ENCODE peak calls at places on chromosome 17, in nine cellular contexts. One of them, this sample, is unnamed.

GRCh38 chr17:15263680-15264079 is 1.4 kb downstream of the PMP22 start:
- DNase-seq in foreskin fibroblast: no peak
- DNase-seq in cardiac muscle cell: no peak
- DNase-seq in natural killer cell: no peak
- DNase-seq in breast epithelium: no peak
- DNase-seq in endothelial cell: no peak
- DNase-seq in uterus: no peak
- DNase-seq in fibroblast of lung: no peak
- DNase-seq in activated CD8-positive, alpha-beta T cell treated with anti-CD3 and anti-CD28 coated beads for 36 hours: no peak
- DNase-seq in this sample: no peak

GRCh38 chr17:77019955-77020379 is 120.8 kb upstream of the SEC14L1 start:
- DNase-seq in foreskin fibroblast: peak
- DNase-seq in cardiac muscle cell: peak
- DNase-seq in natural killer cell: no peak
- DNase-seq in breast epithelium: no peak
- DNase-seq in endothelial cell: no peak
- DNase-seq in uterus: no peak
- DNase-seq in fibroblast of lung: no peak
- DNase-seq in activated CD8-positive, alpha-beta T cell treated with anti-CD3 and anti-CD28 coated beads for 36 hours: no peak
- DNase-seq in this sample: no peak

GRCh38 chr17:35432176-35433074 is at the start of gene SLFN12:
- DNase-seq in foreskin fibroblast: peak
- DNase-seq in cardiac muscle cell: peak
- DNase-seq in natural killer cell: peak
- DNase-seq in breast epithelium: peak
- DNase-seq in endothelial cell: peak
- DNase-seq in uterus: peak
- DNase-seq in fibroblast of lung: peak
- DNase-seq in activated CD8-positive, alpha-beta T cell treated with anti-CD3 and anti-CD28 coated beads for 36 hours: peak
- DNase-seq in this sample: no peak

GRCh38 chr17:35559495-35559894 is 1.1 kb downstream of the SLFN14 start:
- DNase-seq in foreskin fibroblast: no peak
- DNase-seq in cardiac muscle cell: no peak
- DNase-seq in natural killer cell: no peak
- DNase-seq in breast epithelium: no peak
- DNase-seq in endothelial cell: no peak
- DNase-seq in uterus: no peak
- DNase-seq in fibroblast of lung: no peak
- DNase-seq in activated CD8-positive, alpha-beta T cell treated with anti-CD3 and anti-CD28 coated beads for 36 hours: no peak
- DNase-seq in this sample: no peak

GRCh38 chr17:4124994-4125393 is 17.8 kb downstream of the ZZEF1 start:
- DNase-seq in foreskin fibroblast: no peak
- DNase-seq in cardiac muscle cell: no peak
- DNase-seq in natural killer cell: no peak
- DNase-seq in breast epithelium: no peak
- DNase-seq in endothelial cell: no peak
- DNase-seq in uterus: no peak
- DNase-seq in fibroblast of lung: no peak
- DNase-seq in activated CD8-positive, alpha-beta T cell treated with anti-CD3 and anti-CD28 coated beads for 36 hours: no peak
- DNase-seq in this sample: no peak

GRCh38 chr17:11273596-11273995 is 32.6 kb downstream of the SHISA6 start:
- DNase-seq in foreskin fibroblast: no peak
- DNase-seq in cardiac muscle cell: no peak
- DNase-seq in natural killer cell: no peak
- DNase-seq in breast epithelium: no peak
- DNase-seq in endothelial cell: no peak
- DNase-seq in uterus: no peak
- DNase-seq in fibroblast of lung: no peak
- DNase-seq in activated CD8-positive, alpha-beta T cell treated with anti-CD3 and anti-CD28 coated beads for 36 hours: no peak
- DNase-seq in this sample: no peak

GRCh38 chr17:8003594-8004181 is 1.3 kb downstream of the GUCY2D start:
- DNase-seq in foreskin fibroblast: no peak
- DNase-seq in cardiac muscle cell: no peak
- DNase-seq in natural killer cell: no peak
- DNase-seq in breast epithelium: no peak
- DNase-seq in endothelial cell: no peak
- DNase-seq in uterus: no peak
- DNase-seq in fibroblast of lung: no peak
- DNase-seq in activated CD8-positive, alpha-beta T cell treated with anti-CD3 and anti-CD28 coated beads for 36 hours: no peak
- DNase-seq in this sample: no peak

GRCh38 chr17:49076575-49077384 is 55.8 kb upstream of the B4GALNT2 start:
- DNase-seq in foreskin fibroblast: peak
- DNase-seq in cardiac muscle cell: peak
- DNase-seq in natural killer cell: no peak
- DNase-seq in breast epithelium: no peak
- DNase-seq in endothelial cell: no peak
- DNase-seq in uterus: no peak
- DNase-seq in fibroblast of lung: peak
- DNase-seq in activated CD8-positive, alpha-beta T cell treated with anti-CD3 and anti-CD28 coated beads for 36 hours: no peak
- DNase-seq in this sample: no peak

GRCh38 chr17:62870581-62870964 is 62.5 kb upstream of the MARCHF10 start:
- DNase-seq in foreskin fibroblast: no peak
- DNase-seq in cardiac muscle cell: no peak
- DNase-seq in natural killer cell: no peak
- DNase-seq in breast epithelium: no peak
- DNase-seq in endothelial cell: no peak
- DNase-seq in uterus: no peak
- DNase-seq in fibroblast of lung: no peak
- DNase-seq in activated CD8-positive, alpha-beta T cell treated with anti-CD3 and anti-CD28 coated beads for 36 hours: no peak
- DNase-seq in this sample: no peak

GRCh38 chr17:9356488-9356911 is 219.1 kb downstream of the STX8 start:
- DNase-seq in foreskin fibroblast: no peak
- DNase-seq in cardiac muscle cell: no peak
- DNase-seq in natural killer cell: no peak
- DNase-seq in breast epithelium: no peak
- DNase-seq in endothelial cell: peak
- DNase-seq in uterus: no peak
- DNase-seq in fibroblast of lung: no peak
- DNase-seq in activated CD8-positive, alpha-beta T cell treated with anti-CD3 and anti-CD28 coated beads for 36 hours: no peak
- DNase-seq in this sample: no peak

GRCh38 chr17:5769936-5770335 is 185.6 kb upstream of the NLRP1 start:
- DNase-seq in foreskin fibroblast: no peak
- DNase-seq in cardiac muscle cell: no peak
- DNase-seq in natural killer cell: no peak
- DNase-seq in breast epithelium: no peak
- DNase-seq in endothelial cell: no peak
- DNase-seq in uterus: no peak
- DNase-seq in fibroblast of lung: peak
- DNase-seq in activated CD8-positive, alpha-beta T cell treated with anti-CD3 and anti-CD28 coated beads for 36 hours: no peak
- DNase-seq in this sample: no peak

GRCh38 chr17:63349478-63350000 is 96.6 kb downstream of the CYB561 start:
- DNase-seq in foreskin fibroblast: peak
- DNase-seq in cardiac muscle cell: peak
- DNase-seq in natural killer cell: no peak
- DNase-seq in breast epithelium: no peak
- DNase-seq in endothelial cell: no peak
- DNase-seq in uterus: no peak
- DNase-seq in fibroblast of lung: peak
- DNase-seq in activated CD8-positive, alpha-beta T cell treated with anti-CD3 and anti-CD28 coated beads for 36 hours: no peak
- DNase-seq in this sample: no peak

GRCh38 chr17:17868637-17869522 is 32.1 kb upstream of the SREBF1 start:
- DNase-seq in foreskin fibroblast: no peak
- DNase-seq in cardiac muscle cell: peak
- DNase-seq in natural killer cell: no peak
- DNase-seq in breast epithelium: no peak
- DNase-seq in endothelial cell: peak
- DNase-seq in uterus: peak
- DNase-seq in fibroblast of lung: no peak
- DNase-seq in activated CD8-positive, alpha-beta T cell treated with anti-CD3 and anti-CD28 coated beads for 36 hours: no peak
- DNase-seq in this sample: no peak

DNA sequence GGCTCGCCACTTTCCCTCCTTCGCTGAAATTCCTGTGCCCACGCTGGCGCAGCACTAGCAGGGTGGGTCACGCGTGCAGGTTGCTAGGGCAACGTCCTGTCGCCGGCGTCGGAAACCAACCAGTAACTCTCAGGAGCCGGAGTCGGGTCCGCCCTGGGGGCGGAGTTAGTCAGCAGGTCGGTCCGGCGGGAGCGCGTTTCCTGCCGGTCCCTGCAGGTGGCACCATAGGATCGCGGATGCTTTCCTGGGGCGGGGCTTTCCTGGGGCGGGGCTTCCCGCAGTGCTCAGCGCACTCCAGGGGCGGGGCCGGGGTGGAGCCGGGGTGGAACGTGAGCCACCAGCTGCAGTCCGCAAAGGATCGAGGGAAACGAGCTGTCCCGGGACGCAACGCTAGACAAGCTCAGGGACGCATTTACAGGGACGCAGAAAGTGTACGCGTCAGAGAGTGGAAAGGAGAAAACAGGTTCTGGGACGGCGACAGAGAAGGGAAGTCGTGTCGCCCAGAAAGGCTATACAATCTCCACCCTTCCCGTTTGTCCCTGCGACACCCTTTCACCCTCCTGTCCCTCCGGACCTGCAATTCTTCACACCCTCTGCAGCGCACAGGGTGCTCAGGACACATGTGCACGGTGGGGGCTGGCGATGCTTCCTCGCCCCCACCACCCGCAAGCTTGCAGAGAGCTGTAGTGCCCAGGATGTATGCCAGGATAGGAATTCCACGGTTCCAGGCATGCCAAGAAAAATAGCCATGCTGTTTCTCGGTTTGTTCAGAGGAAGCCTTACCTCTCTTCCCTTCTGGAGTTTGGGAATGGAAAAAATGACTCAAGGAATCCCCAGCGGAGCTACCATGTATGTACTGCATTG is 12.3 kb downstream of the COPZ2 start:
- DNase-seq in foreskin fibroblast: peak
- DNase-seq in cardiac muscle cell: peak
- DNase-seq in natural killer cell: peak
- DNase-seq in breast epithelium: peak
- DNase-seq in endothelial cell: peak
- DNase-seq in uterus: peak
- DNase-seq in fibroblast of lung: peak
- DNase-seq in activated CD8-positive, alpha-beta T cell treated with anti-CD3 and anti-CD28 coated beads for 36 hours: peak
- DNase-seq in this sample: peak
- TF ChIP-seq CTCF in foreskin fibroblast: peak
- TF ChIP-seq CTCF in cardiac muscle cell: peak
- TF ChIP-seq CTCF in natural killer cell: peak
- TF ChIP-seq CTCF in breast epithelium: peak
- TF ChIP-seq CTCF in endothelial cell: peak
- TF ChIP-seq CTCF in uterus: peak
- TF ChIP-seq CTCF in fibroblast of lung: peak
- TF ChIP-seq CTCF in activated CD8-positive, alpha-beta T cell treated with anti-CD3 and anti-CD28 coated beads for 36 hours: peak
- TF ChIP-seq CTCF in this sample: peak

GRCh38 chr17:19554393-19554792 is 20.7 kb downstream of the SLC47A1 start:
- DNase-seq in foreskin fibroblast: peak
- DNase-seq in cardiac muscle cell: peak
- DNase-seq in natural killer cell: no peak
- DNase-seq in breast epithelium: no peak
- DNase-seq in endothelial cell: no peak
- DNase-seq in uterus: peak
- DNase-seq in fibroblast of lung: no peak
- DNase-seq in activated CD8-positive, alpha-beta T cell treated with anti-CD3 and anti-CD28 coated beads for 36 hours: no peak
- DNase-seq in this sample: no peak

GRCh38 chr17:19551708-19552148 is 18.1 kb downstream of the SLC47A1 start:
- DNase-seq in foreskin fibroblast: no peak
- DNase-seq in cardiac muscle cell: no peak
- DNase-seq in natural killer cell: no peak
- DNase-seq in breast epithelium: no peak
- DNase-seq in endothelial cell: no peak
- DNase-seq in uterus: no peak
- DNase-seq in fibroblast of lung: no peak
- DNase-seq in activated CD8-positive, alpha-beta T cell treated with anti-CD3 and anti-CD28 coated beads for 36 hours: no peak
- DNase-seq in this sample: no peak

GRCh38 chr17:19549746-19550623 is 16.3 kb downstream of the SLC47A1 start:
- DNase-seq in foreskin fibroblast: no peak
- DNase-seq in cardiac muscle cell: no peak
- DNase-seq in natural killer cell: no peak
- DNase-seq in breast epithelium: no peak
- DNase-seq in endothelial cell: no peak
- DNase-seq in uterus: no peak
- DNase-seq in fibroblast of lung: no peak
- DNase-seq in activated CD8-positive, alpha-beta T cell treated with anti-CD3 and anti-CD28 coated beads for 36 hours: no peak
- DNase-seq in this sample: no peak

GRCh38 chr17:19553036-19553435 is 19.4 kb downstream of the SLC47A1 start:
- DNase-seq in foreskin fibroblast: no peak
- DNase-seq in cardiac muscle cell: no peak
- DNase-seq in natural killer cell: no peak
- DNase-seq in breast epithelium: no peak
- DNase-seq in endothelial cell: no peak
- DNase-seq in uterus: no peak
- DNase-seq in fibroblast of lung: no peak
- DNase-seq in activated CD8-positive, alpha-beta T cell treated with anti-CD3 and anti-CD28 coated beads for 36 hours: no peak
- DNase-seq in this sample: no peak

DNA sequence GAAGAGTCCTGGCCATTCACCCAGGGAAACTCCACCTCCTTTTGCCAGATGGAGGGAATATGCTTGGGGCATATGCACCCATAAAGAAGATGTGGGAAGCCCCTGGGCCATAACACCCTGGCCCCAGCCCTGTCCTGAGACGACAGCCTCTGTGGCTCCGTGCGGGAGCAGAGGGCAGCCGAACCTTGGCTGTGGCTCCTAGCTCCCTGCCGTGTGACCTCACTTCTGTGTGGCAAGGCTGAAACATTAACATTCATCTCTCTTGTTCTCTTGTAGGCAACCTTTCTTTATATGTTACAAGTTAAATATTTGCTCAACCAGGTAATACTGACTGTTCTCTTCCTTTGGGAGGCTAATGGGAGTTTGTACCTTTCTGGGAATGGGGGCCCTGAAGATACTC is 17.5 kb downstream of the SLC47A1 start:
- DNase-seq in foreskin fibroblast: no peak
- DNase-seq in cardiac muscle cell: no peak
- DNase-seq in natural killer cell: no peak
- DNase-seq in breast epithelium: no peak
- DNase-seq in endothelial cell: no peak
- DNase-seq in uterus: no peak
- DNase-seq in fibroblast of lung: no peak
- DNase-seq in activated CD8-positive, alpha-beta T cell treated with anti-CD3 and anti-CD28 coated beads for 36 hours: no peak
- DNase-seq in this sample: no peak
- TF ChIP-seq CTCF in foreskin fibroblast: no peak
- TF ChIP-seq CTCF in cardiac muscle cell: no peak
- TF ChIP-seq CTCF in natural killer cell: no peak
- TF ChIP-seq CTCF in breast epithelium: no peak
- TF ChIP-seq CTCF in endothelial cell: no peak
- TF ChIP-seq CTCF in uterus: no peak
- TF ChIP-seq CTCF in fibroblast of lung: no peak
- TF ChIP-seq CTCF in activated CD8-positive, alpha-beta T cell treated with anti-CD3 and anti-CD28 coated beads for 36 hours: no peak
- TF ChIP-seq CTCF in this sample: no peak

DNA sequence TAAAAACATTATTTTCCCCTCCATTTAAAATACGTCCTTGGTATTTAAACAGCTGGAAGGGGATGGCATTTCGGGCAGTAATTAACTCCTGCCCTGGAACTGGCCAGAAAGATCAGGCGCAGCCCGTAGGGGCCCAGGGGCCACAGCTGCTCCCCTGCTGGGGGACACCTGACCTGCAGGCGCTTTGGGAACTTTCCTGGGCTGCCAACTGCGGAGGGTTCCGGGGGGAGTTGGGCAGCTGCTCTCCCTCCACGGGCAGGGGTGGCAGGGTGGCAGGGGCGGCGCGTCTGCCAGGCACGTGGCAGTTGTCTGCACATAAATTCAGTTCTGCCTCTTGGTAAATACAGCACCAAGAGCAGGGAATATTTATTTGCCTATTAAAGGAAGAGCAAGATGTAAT is 30.1 kb upstream of the CHMP6 start:
- DNase-seq in foreskin fibroblast: no peak
- DNase-seq in cardiac muscle cell: no peak
- DNase-seq in natural killer cell: no peak
- DNase-seq in breast epithelium: no peak
- DNase-seq in endothelial cell: no peak
- DNase-seq in uterus: no peak
- DNase-seq in fibroblast of lung: no peak
- DNase-seq in activated CD8-positive, alpha-beta T cell treated with anti-CD3 and anti-CD28 coated beads for 36 hours: no peak
- DNase-seq in this sample: no peak
- TF ChIP-seq CTCF in foreskin fibroblast: no peak
- TF ChIP-seq CTCF in cardiac muscle cell: no peak
- TF ChIP-seq CTCF in natural killer cell: no peak
- TF ChIP-seq CTCF in breast epithelium: no peak
- TF ChIP-seq CTCF in endothelial cell: no peak
- TF ChIP-seq CTCF in uterus: no peak
- TF ChIP-seq CTCF in fibroblast of lung: no peak
- TF ChIP-seq CTCF in activated CD8-positive, alpha-beta T cell treated with anti-CD3 and anti-CD28 coated beads for 36 hours: peak
- TF ChIP-seq CTCF in this sample: no peak

GRCh38 chr17:58210922-58211321 is 8.1 kb downstream of the MKS1 start:
- DNase-seq in foreskin fibroblast: no peak
- DNase-seq in cardiac muscle cell: no peak
- DNase-seq in natural killer cell: no peak
- DNase-seq in breast epithelium: no peak
- DNase-seq in endothelial cell: no peak
- DNase-seq in uterus: no peak
- DNase-seq in fibroblast of lung: no peak
- DNase-seq in activated CD8-positive, alpha-beta T cell treated with anti-CD3 and anti-CD28 coated beads for 36 hours: no peak
- DNase-seq in this sample: no peak
- TF ChIP-seq CTCF in foreskin fibroblast: no peak
- TF ChIP-seq CTCF in cardiac muscle cell: no peak
- TF ChIP-seq CTCF in natural killer cell: no peak
- TF ChIP-seq CTCF in breast epithelium: no peak
- TF ChIP-seq CTCF in endothelial cell: no peak
- TF ChIP-seq CTCF in uterus: no peak
- TF ChIP-seq CTCF in fibroblast of lung: no peak
- TF ChIP-seq CTCF in activated CD8-positive, alpha-beta T cell treated with anti-CD3 and anti-CD28 coated beads for 36 hours: no peak
- TF ChIP-seq CTCF in this sample: no peak

This sample was measured in progenitor cell of endocrine pancreas.